ENCODE peak calls at places on chromosomes 13 and 19, in nine cellular contexts. K is cardiac muscle cell, Q is fibroblast of mammary gland, D is BE2C, J is transverse colon, Z is astrocyte of the spinal cord, I is Calu3, E is AG10803, C is mesothelial cell of epicardium. G is an unnamed sample.

GRCh38 chr19:58305932-58306323 is 751 bp downstream of the ERVK3-1 start:
- DNase-seq in K (no peak), Q (peak; percentile 14), D (no peak), J (peak; percentile 11), Z (peak; percentile 2), I (peak; percentile 30), E (no peak), C (no peak), G (no peak)

GRCh38 chr13:49315756-49316481 is 68.2 kb downstream of the CDADC1 start:
- DNase-seq in K (no peak), Q (no peak), D (no peak), J (no peak), Z (no peak), I (no peak), E (no peak), C (no peak), G (no peak)

GRCh38 chr13:23695711-23696512 is 125.7 kb downstream of the TNFRSF19 start:
- DNase-seq in K (peak; percentile 33), Q (no peak), D (no peak), J (no peak), Z (no peak), I (no peak), E (no peak), C (no peak), G (no peak)

GRCh38 chr19:32223595-32224370 is 121.6 kb upstream of the ZNF507 start:
- DNase-seq in K (no peak), Q (no peak), D (no peak), J (no peak), Z (no peak), I (no peak), E (no peak), C (no peak), G (no peak)

GRCh38 chr13:97834255-97834654 is 119.2 kb upstream of the IPO5 start:
- DNase-seq in K (no peak), Q (no peak), D (no peak), J (no peak), Z (no peak), I (no peak), E (no peak), C (no peak), G (no peak)

GRCh38 chr13:30690282-30691188 is 44.8 kb upstream of the ALOX5AP start:
- DNase-seq in K (peak; percentile 98), Q (peak; percentile 98), D (no peak), J (peak; percentile 74), Z (peak; percentile 94), I (peak; percentile 12), E (peak; percentile 97), C (no peak), G (no peak)

GRCh38 chr13:106958690-106959089 is 390.8 kb upstream of the ARGLU1 start:
- DNase-seq in K (no peak), Q (no peak), D (no peak), J (no peak), Z (no peak), I (no peak), E (no peak), C (no peak), G (no peak)

GRCh38 chr19:43652546-43652874 is 12.9 kb upstream of the CADM4 start:
- DNase-seq in K (no peak), Q (no peak), D (no peak), J (no peak), Z (no peak), I (no peak), E (no peak), C (no peak), G (no peak)

GRCh38 chr19:46776927-46777911 is 11.2 kb downstream of the SLC1A5 start:
- DNase-seq in K (no peak), Q (no peak), D (no peak), J (no peak), Z (no peak), I (peak; percentile 38), E (no peak), C (no peak), G (no peak)

GRCh38 chr19:2089001-2089711 is 7.0 kb downstream of the MOB3A start:
- DNase-seq in K (no peak), Q (peak; percentile 45), D (peak; percentile 54), J (no peak), Z (peak; percentile 52), I (no peak), E (peak; percentile 25), C (no peak), G (no peak)

GRCh38 chr13:39877134-39877533 is 221.7 kb downstream of the COG6 start:
- DNase-seq in K (no peak), Q (no peak), D (no peak), J (no peak), Z (no peak), I (no peak), E (no peak), C (no peak), G (no peak)

GRCh38 chr19:12666305-12667048 is at the start of the genes MAN2B1 and WDR83:
- DNase-seq in K (peak; percentile 71), Q (peak; percentile 40), D (peak; percentile 88), J (peak; percentile 83), Z (peak; percentile 72), I (peak; percentile 74), E (peak; percentile 38), C (peak; percentile 71), G (peak; percentile 70)

GRCh38 chr13:41200126-41200525 is 5.8 kb upstream of the KBTBD7 start:
- DNase-seq in K (no peak), Q (no peak), D (no peak), J (no peak), Z (no peak), I (no peak), E (peak; percentile 70), C (no peak), G (no peak)

GRCh38 chr19:33298146-33298911 is 4.0 kb downstream of the CEBPA start:
- DNase-seq in K (no peak), Q (no peak), D (no peak), J (peak; percentile 9), Z (no peak), I (no peak), E (no peak), C (peak; percentile 48), G (no peak)

GRCh38 chr19:12665281-12665573 is 1.3 kb downstream of the MAN2B1 start:
- DNase-seq in K (no peak), Q (no peak), D (no peak), J (peak; percentile 58), Z (no peak), I (no peak), E (no peak), C (no peak), G (no peak)

GRCh38 chr13:101157261-101157660 is 259.0 kb downstream of the NALCN start:
- DNase-seq in K (no peak), Q (no peak), D (no peak), J (no peak), Z (no peak), I (no peak), E (peak; percentile 42), C (no peak), G (no peak)

GRCh38 chr19:45638930-45639729 is at the start of gene EML2:
- DNase-seq in K (peak; percentile 40), Q (no peak), D (peak; percentile 40), J (peak; percentile 80), Z (peak; percentile 28), I (peak; percentile 80), E (peak; percentile 16), C (no peak), G (peak; percentile 48)
- TF ChIP-seq CTCF in K (peak; percentile 28), Q (peak; percentile 26), D (no peak), J (peak; percentile 9), Z (peak; percentile 34), I (peak; percentile 62), E (peak; percentile 44), C (no peak), G (peak; percentile 37)

GRCh38 chr13:102310691-102311432 is 91.0 kb downstream of the FGF14 start:
- DNase-seq in K (no peak), Q (peak; percentile 74), D (no peak), J (no peak), Z (no peak), I (no peak), E (no peak), C (no peak), G (no peak)

GRCh38 chr13:102309110-102309509 is 92.7 kb downstream of the FGF14 start:
- DNase-seq in K (no peak), Q (no peak), D (peak; percentile 61), J (no peak), Z (no peak), I (no peak), E (no peak), C (no peak), G (no peak)

GRCh38 chr13:102312841-102313240 is 89.0 kb downstream of the FGF14 start:
- DNase-seq in K (no peak), Q (no peak), D (no peak), J (no peak), Z (no peak), I (no peak), E (no peak), C (no peak), G (no peak)

GRCh38 chr13:102311901-102312300 is 89.9 kb downstream of the FGF14 start:
- DNase-seq in K (no peak), Q (no peak), D (no peak), J (no peak), Z (no peak), I (no peak), E (no peak), C (no peak), G (no peak)

DNA sequence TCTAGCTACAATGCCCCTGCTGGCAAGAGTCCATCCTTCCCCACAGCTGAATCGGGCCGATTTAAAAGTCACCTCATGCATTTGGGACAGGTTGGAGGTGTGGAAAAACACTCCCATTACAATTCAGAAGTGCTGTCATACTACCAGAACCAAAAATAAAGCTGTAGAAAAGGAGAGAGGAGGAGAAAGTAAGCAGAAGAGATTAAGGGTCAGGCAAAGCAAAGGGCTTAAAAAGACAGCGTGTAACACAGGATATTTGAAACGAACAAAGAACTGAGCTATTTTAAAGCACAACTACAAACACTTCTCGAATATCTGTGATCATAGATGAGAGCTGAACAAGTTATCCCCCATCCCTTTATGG is 90.4 kb downstream of the FGF14 start:
- DNase-seq in K (no peak), Q (no peak), D (no peak), J (no peak), Z (no peak), I (no peak), E (no peak), C (no peak), G (no peak)
- TF ChIP-seq CTCF in K (no peak), Q (no peak), D (no peak), J (no peak), Z (no peak), I (no peak), E (no peak), C (no peak), G (no peak)

GRCh38 chr19:4971424-4971793 is 2.5 kb downstream of the KDM4B start:
- DNase-seq in K (peak; percentile 15), Q (no peak), D (peak; percentile 40), J (peak; percentile 65), Z (peak; percentile 17), I (no peak), E (no peak), C (no peak), G (no peak)
- TF ChIP-seq CTCF in K (no peak), Q (no peak), D (no peak), J (no peak), Z (no peak), I (no peak), E (no peak), C (no peak), G (no peak)

DNA sequence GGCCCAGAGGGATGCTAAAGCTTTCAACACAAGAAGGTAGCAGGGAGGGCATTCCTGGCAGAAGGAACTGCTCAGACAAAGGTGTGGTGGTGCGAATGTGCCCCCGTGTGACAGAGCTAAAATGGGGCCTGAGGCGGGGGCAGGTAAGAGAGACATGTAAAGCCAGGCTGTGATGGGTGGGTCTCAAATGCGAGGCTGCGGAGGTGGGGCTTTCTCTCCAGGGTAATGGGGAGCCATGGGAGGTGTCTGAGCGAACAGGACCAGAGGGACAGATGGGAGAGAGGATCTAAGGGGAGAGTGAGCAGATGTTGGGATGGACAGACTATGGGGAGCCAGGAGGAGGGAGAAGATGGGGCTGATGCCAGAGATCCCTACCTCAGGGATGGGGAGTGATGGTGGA is 44.7 kb upstream of the NFIC start:
- DNase-seq in K (no peak), Q (no peak), D (no peak), J (no peak), Z (no peak), I (no peak), E (no peak), C (no peak), G (no peak)
- TF ChIP-seq CTCF in K (no peak), Q (no peak), D (no peak), J (no peak), Z (no peak), I (no peak), E (no peak), C (no peak), G (no peak)